ENCODE peak calls at places on chromosomes 16 and 17, in nine cellular contexts. G is fibroblast of the aortic adventitia, Q is heart right ventricle, W is lower leg skin, M is breast epithelium, A is K562, O is fibroblast of lung, F is aorta, S is upper lobe of right lung. B is an unnamed sample.

GRCh38 chr16:69865701-69866100 is 85.4 kb upstream of the CLEC18A start:
- DNase-seq in G (peak), Q (no peak), W (no peak), M (no peak), A (peak), O (peak), F (no peak), S (no peak), B (peak)

GRCh38 chr17:81878294-81878693 is 7.2 kb upstream of the ARHGDIA start:
- DNase-seq in G (no peak), Q (no peak), W (no peak), M (no peak), A (no peak), O (no peak), F (no peak), S (no peak), B (no peak)

GRCh38 chr17:55492951-55493350 is 18.3 kb downstream of the SMIM36 start:
- DNase-seq in G (no peak), Q (no peak), W (no peak), M (no peak), A (no peak), O (no peak), F (no peak), S (no peak), B (no peak)

GRCh38 chr16:17367034-17367433 is 103.7 kb downstream of the XYLT1 start:
- DNase-seq in G (no peak), Q (no peak), W (no peak), M (no peak), A (no peak), O (no peak), F (no peak), S (no peak), B (no peak)

GRCh38 chr17:79023886-79024771 is at the start of gene C1QTNF1:
- DNase-seq in G (peak), Q (peak), W (peak), M (no peak), A (no peak), O (peak), F (peak), S (peak), B (peak)

GRCh38 chr17:75078097-75079022 is 9.4 kb upstream of the SLC16A5 start:
- DNase-seq in G (peak), Q (no peak), W (no peak), M (peak), A (no peak), O (peak), F (peak), S (peak), B (peak)

GRCh38 chr17:39016193-39017153 is 49.3 kb upstream of the FBXO47 start:
- DNase-seq in G (no peak), Q (no peak), W (peak), M (no peak), A (no peak), O (no peak), F (no peak), S (no peak), B (no peak)

GRCh38 chr17:2691069-2691871 is 20.3 kb downstream of the CLUH start:
- DNase-seq in G (no peak), Q (no peak), W (peak), M (peak), A (no peak), O (no peak), F (peak), S (peak), B (no peak)

GRCh38 chr16:88306860-88307545 is 75.8 kb upstream of the ZNF469 start:
- DNase-seq in G (peak), Q (no peak), W (no peak), M (peak), A (no peak), O (peak), F (no peak), S (no peak), B (peak)

GRCh38 chr16:165218-165538 is 600 bp upstream of the HBM start:
- DNase-seq in G (no peak), Q (no peak), W (no peak), M (no peak), A (peak), O (no peak), F (no peak), S (no peak), B (no peak)

GRCh38 chr17:36864827-36865320 is 72.4 kb upstream of the LHX1 start:
- DNase-seq in G (no peak), Q (no peak), W (no peak), M (no peak), A (no peak), O (no peak), F (no peak), S (no peak), B (no peak)

GRCh38 chr17:36863131-36863530 is 74.1 kb upstream of the LHX1 start:
- DNase-seq in G (no peak), Q (no peak), W (no peak), M (no peak), A (no peak), O (no peak), F (no peak), S (no peak), B (no peak)

GRCh38 chr17:36862116-36862920 is 75.0 kb upstream of the LHX1 start:
- DNase-seq in G (no peak), Q (no peak), W (no peak), M (no peak), A (peak), O (no peak), F (no peak), S (no peak), B (no peak)

GRCh38 chr17:36864230-36864629 is 73.0 kb upstream of the LHX1 start:
- DNase-seq in G (no peak), Q (no peak), W (no peak), M (no peak), A (no peak), O (no peak), F (no peak), S (no peak), B (no peak)

DNA sequence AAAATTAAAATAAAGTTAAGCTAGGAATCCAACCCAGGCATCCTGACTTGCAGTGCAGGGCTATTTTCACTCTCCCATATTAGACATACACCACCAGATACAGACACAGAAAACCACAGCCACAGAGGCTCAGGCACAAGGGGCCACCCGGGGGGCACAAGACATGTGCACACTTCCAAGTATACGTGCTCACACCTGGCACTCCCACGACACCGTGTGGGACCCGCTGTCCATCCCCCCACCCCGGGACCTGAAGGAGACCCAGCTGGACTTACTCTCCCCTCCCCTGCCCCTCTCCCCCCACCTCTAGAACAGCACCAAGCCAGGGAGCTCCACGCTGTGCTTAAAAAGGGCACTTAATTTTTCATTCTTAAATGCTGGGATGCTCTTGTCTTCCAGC is 73.6 kb upstream of the LHX1 start:
- DNase-seq in G (no peak), Q (no peak), W (no peak), M (no peak), A (no peak), O (no peak), F (no peak), S (no peak), B (no peak)
- H3K4me3 ChIP-seq in G (no peak), Q (no peak), W (no peak), M (no peak), A (no peak), O (no peak), F (no peak), S (no peak), B (no peak)

GRCh38 chr17:33777674-33778073 is 477.4 kb upstream of the CCL2 start:
- DNase-seq in G (no peak), Q (no peak), W (no peak), M (no peak), A (no peak), O (no peak), F (no peak), S (no peak), B (no peak)

GRCh38 chr17:33778505-33779398 is 476.3 kb upstream of the CCL2 start:
- DNase-seq in G (peak), Q (no peak), W (no peak), M (peak), A (peak), O (peak), F (peak), S (no peak), B (peak)

GRCh38 chr17:33779399-33779697 is 475.7 kb upstream of the CCL2 start:
- DNase-seq in G (no peak), Q (no peak), W (no peak), M (no peak), A (no peak), O (no peak), F (no peak), S (no peak), B (no peak)

GRCh38 chr17:33776903-33777302 is 478.2 kb upstream of the CCL2 start:
- DNase-seq in G (no peak), Q (no peak), W (no peak), M (no peak), A (no peak), O (no peak), F (no peak), S (no peak), B (no peak)
- H3K4me3 ChIP-seq in G (no peak), Q (no peak), W (no peak), M (no peak), A (no peak), O (no peak), F (no peak), S (no peak), B (no peak)

GRCh38 chr17:77392376-77393273 is 251.9 kb downstream of the SEC14L1 start:
- DNase-seq in G (peak), Q (peak), W (no peak), M (no peak), A (peak), O (peak), F (peak), S (no peak), B (no peak)
- H3K4me3 ChIP-seq in G (peak), Q (no peak), W (no peak), M (no peak), A (no peak), O (no peak), F (no peak), S (no peak), B (no peak)

GRCh38 chr17:4950757-4951204 is at the start of gene ENO3:
- DNase-seq in G (no peak), Q (peak), W (no peak), M (no peak), A (peak), O (no peak), F (peak), S (no peak), B (no peak)
- H3K4me3 ChIP-seq in G (peak), Q (peak), W (peak), M (peak), A (peak), O (peak), F (peak), S (peak), B (peak)

DNA sequence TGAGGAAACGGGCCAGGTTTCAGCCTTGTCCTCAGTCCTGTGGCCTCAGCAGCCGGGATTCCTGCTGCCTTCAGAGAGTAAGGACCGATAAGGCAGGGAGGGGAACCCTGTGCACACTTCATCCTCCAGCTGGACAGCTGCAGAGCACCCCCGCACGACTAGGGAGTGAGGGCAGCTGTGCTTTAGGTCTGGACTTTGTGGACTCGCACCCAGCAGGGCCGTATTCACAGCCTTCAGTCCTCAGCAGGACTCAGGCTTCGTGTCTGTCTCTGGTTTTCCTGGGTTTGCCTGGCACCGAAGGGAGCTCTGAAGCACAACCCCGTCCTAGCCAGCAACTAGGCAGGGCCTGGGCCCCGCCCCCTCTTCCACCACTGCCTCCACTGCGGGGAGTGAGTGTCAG is 45.8 kb upstream of the CACNG5 start:
- DNase-seq in G (no peak), Q (no peak), W (no peak), M (no peak), A (no peak), O (no peak), F (no peak), S (no peak), B (no peak)
- H3K4me3 ChIP-seq in G (no peak), Q (no peak), W (no peak), M (no peak), A (no peak), O (no peak), F (no peak), S (no peak), B (no peak)

GRCh38 chr17:27458524-27458908 is 2.3 kb downstream of the KSR1 start:
- DNase-seq in G (no peak), Q (no peak), W (no peak), M (no peak), A (no peak), O (no peak), F (no peak), S (no peak), B (no peak)
- H3K4me3 ChIP-seq in G (peak), Q (no peak), W (no peak), M (peak), A (peak), O (peak), F (no peak), S (peak), B (no peak)

DNA sequence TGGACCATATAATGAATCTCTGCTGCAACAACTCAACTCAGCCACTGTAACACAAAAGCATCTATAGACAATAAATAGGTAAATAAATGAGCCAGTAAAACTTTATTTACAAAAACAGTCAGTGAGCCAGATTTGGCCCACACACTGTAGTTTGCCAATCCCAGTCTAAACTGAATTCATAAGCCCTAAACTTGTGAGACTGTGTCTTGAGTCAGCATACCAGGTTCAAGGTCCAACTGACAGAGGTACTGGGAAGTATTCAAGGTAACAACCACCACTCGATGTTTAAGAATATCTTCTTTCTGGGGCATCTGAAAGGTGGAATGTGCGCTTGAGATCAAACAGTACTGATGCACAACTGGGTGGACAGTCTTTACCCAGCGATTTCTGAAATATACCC is 94.2 kb downstream of the HELZ start:
- DNase-seq in G (no peak), Q (no peak), W (no peak), M (no peak), A (no peak), O (no peak), F (no peak), S (no peak), B (no peak)
- H3K4me3 ChIP-seq in G (no peak), Q (no peak), W (no peak), M (no peak), A (no peak), O (no peak), F (no peak), S (no peak), B (no peak)

DNA sequence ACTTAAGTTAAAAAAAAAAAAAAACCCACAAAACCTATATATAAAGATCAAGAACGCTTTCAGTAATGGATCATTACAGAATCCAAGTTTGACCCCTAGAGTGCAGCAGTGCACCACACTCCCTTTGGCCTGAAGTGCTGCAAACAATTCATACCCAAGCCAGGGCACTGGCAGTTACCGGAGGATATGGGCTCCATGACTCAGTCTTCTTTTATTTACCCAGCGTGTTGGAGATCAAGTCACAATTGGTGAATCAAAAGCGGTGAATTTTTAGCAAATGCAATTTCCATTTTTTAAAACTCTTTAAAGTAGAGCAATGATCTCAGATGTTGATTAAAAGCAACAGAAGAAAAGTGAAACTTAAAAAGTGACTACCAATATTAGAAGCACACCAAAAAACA is 46.5 kb downstream of the ZNF652 start:
- DNase-seq in G (peak), Q (peak), W (peak), M (peak), A (peak), O (peak), F (peak), S (peak), B (peak)
- H3K4me3 ChIP-seq in G (no peak), Q (no peak), W (no peak), M (peak), A (no peak), O (no peak), F (no peak), S (no peak), B (no peak)

GRCh38 chr17:64497565-64498035 is 746 bp upstream of the POLG2 start:
- DNase-seq in G (no peak), Q (no peak), W (no peak), M (no peak), A (no peak), O (no peak), F (no peak), S (no peak), B (no peak)
- H3K4me3 ChIP-seq in G (peak), Q (peak), W (no peak), M (peak), A (peak), O (peak), F (no peak), S (peak), B (peak)

B was measured in trophoblast cell.